ENCODE peak calls at places on chromosomes 5 and 9, in seven cellular contexts. M is Calu3, Q is kidney epithelial cell, P is cardiac muscle cell, N is GM12865, J is fibroblast of lung, C is AG10803. A is an unnamed sample.

GRCh38 chr5:55438931-55439477 is 95.8 kb downstream of the PLPP1 start:
- DNase-seq in M (no peak), Q (no peak), P (peak; percentile 76), N (no peak), J (peak; percentile 87), C (peak; percentile 83), A (peak; percentile 61)

GRCh38 chr5:143678148-143678906 is 133.6 kb upstream of the HMHB1 start:
- DNase-seq in M (no peak), Q (no peak), P (no peak), N (no peak), J (no peak), C (no peak), A (no peak)

GRCh38 chr5:95984287-95984938 is 22.8 kb upstream of the ELL2 start:
- DNase-seq in M (no peak), Q (peak; percentile 39), P (peak; percentile 30), N (no peak), J (peak; percentile 36), C (peak; percentile 54), A (peak; percentile 34)

GRCh38 chr5:172569862-172570558 is 71.1 kb upstream of the NEURL1B start:
- DNase-seq in M (no peak), Q (no peak), P (no peak), N (no peak), J (no peak), C (no peak), A (no peak)

GRCh38 chr9:135993409-135993742 is 32.2 kb upstream of the UBAC1 start:
- DNase-seq in M (no peak), Q (no peak), P (no peak), N (no peak), J (no peak), C (no peak), A (no peak)

GRCh38 chr9:79974806-79975422 is 403.1 kb downstream of the TLE4 start:
- DNase-seq in M (no peak), Q (no peak), P (no peak), N (no peak), J (no peak), C (no peak), A (no peak)

GRCh38 chr5:90161399-90161798 is 248.2 kb downstream of the CETN3 start:
- DNase-seq in M (peak; percentile 70), Q (no peak), P (peak; percentile 96), N (peak; percentile 62), J (peak; percentile 41), C (peak; percentile 33), A (peak; percentile 68)

GRCh38 chr9:89137548-89138462 is 40.8 kb downstream of the SHC3 start:
- DNase-seq in M (peak; percentile 62), Q (peak; percentile 55), P (peak; percentile 97), N (no peak), J (peak; percentile 96), C (peak; percentile 93), A (peak; percentile 98)

GRCh38 chr9:136700959-136701664 is 11.3 kb upstream of the DIPK1B start:
- DNase-seq in M (no peak), Q (no peak), P (no peak), N (peak; percentile 78), J (no peak), C (no peak), A (no peak)

GRCh38 chr5:61053937-61054336 is 108.3 kb downstream of the SMIM15 start:
- DNase-seq in M (no peak), Q (peak; percentile 14), P (no peak), N (no peak), J (no peak), C (no peak), A (peak; percentile 59)

GRCh38 chr5:173764321-173765029 is 123.7 kb upstream of the CPEB4 start:
- DNase-seq in M (peak; percentile 92), Q (peak; percentile 94), P (peak; percentile 95), N (peak; percentile 56), J (peak; percentile 93), C (peak; percentile 94), A (peak; percentile 95)

GRCh38 chr9:70049236-70049635 is 5.6 kb downstream of the MAMDC2 start:
- DNase-seq in M (peak; percentile 48), Q (no peak), P (peak; percentile 80), N (no peak), J (peak; percentile 72), C (peak; percentile 65), A (peak; percentile 82)

GRCh38 chr9:95268681-95269080 is 48.8 kb downstream of the FANCC start:
- DNase-seq in M (peak; percentile 8), Q (no peak), P (peak; percentile 55), N (peak; percentile 12), J (peak; percentile 63), C (peak; percentile 12), A (peak; percentile 53)

GRCh38 chr9:127263664-127264063 is 910 bp upstream of the GARNL3 start:
- DNase-seq in M (no peak), Q (no peak), P (no peak), N (no peak), J (peak; percentile 38), C (no peak), A (peak; percentile 21)

GRCh38 chr9:97394881-97395280 is 17.0 kb upstream of the TDRD7 start:
- DNase-seq in M (no peak), Q (no peak), P (no peak), N (no peak), J (no peak), C (no peak), A (no peak)

GRCh38 chr9:37371565-37372464 is 50.7 kb upstream of the GRHPR start:
- DNase-seq in M (no peak), Q (no peak), P (peak; percentile 81), N (peak; percentile 86), J (no peak), C (peak; percentile 36), A (peak; percentile 79)

GRCh38 chr9:88075966-88076285 is 62.3 kb downstream of the SPATA31C2 start:
- DNase-seq in M (no peak), Q (no peak), P (no peak), N (no peak), J (no peak), C (no peak), A (no peak)

GRCh38 chr5:16674750-16675149 is 58.0 kb upstream of the RETREG1 start:
- DNase-seq in M (no peak), Q (no peak), P (no peak), N (no peak), J (no peak), C (no peak), A (no peak)

GRCh38 chr9:81389569-81389993 is 299.8 kb downstream of the TLE1 start:
- DNase-seq in M (peak; percentile 21), Q (peak; percentile 98), P (peak; percentile 97), N (no peak), J (peak; percentile 94), C (peak; percentile 98), A (peak; percentile 99)

GRCh38 chr9:126534431-126535186 is 79.1 kb upstream of the LMX1B start:
- DNase-seq in M (no peak), Q (no peak), P (no peak), N (no peak), J (no peak), C (no peak), A (no peak)

GRCh38 chr5:173739741-173740140 is 123.3 kb upstream of the BOD1 start:
- DNase-seq in M (no peak), Q (no peak), P (no peak), N (no peak), J (no peak), C (no peak), A (no peak)

GRCh38 chr5:153135416-153135815 is 355.1 kb upstream of the GRIA1 start:
- DNase-seq in M (no peak), Q (no peak), P (no peak), N (no peak), J (no peak), C (no peak), A (peak; percentile 22)

GRCh38 chr5:143577554-143577953 is 174.1 kb upstream of the NR3C1 start:
- DNase-seq in M (no peak), Q (no peak), P (peak; percentile 33), N (no peak), J (no peak), C (peak; percentile 34), A (no peak)

GRCh38 chr5:178296066-178296465 is 63.5 kb upstream of the PHYKPL start:
- DNase-seq in M (no peak), Q (no peak), P (no peak), N (no peak), J (no peak), C (no peak), A (no peak)

GRCh38 chr5:92391-93220 is 638 bp downstream of the PLEKHG4B start:
- DNase-seq in M (no peak), Q (no peak), P (no peak), N (no peak), J (peak; percentile 2), C (no peak), A (no peak)

GRCh38 chr5:34743878-34744277 is 87.8 kb downstream of the RAI14 start:
- DNase-seq in M (no peak), Q (peak; percentile 78), P (peak; percentile 82), N (no peak), J (peak; percentile 79), C (peak; percentile 98), A (peak; percentile 94)

GRCh38 chr5:1757511-1757910 is 42.1 kb downstream of the MRPL36 start:
- DNase-seq in M (no peak), Q (no peak), P (no peak), N (no peak), J (no peak), C (no peak), A (no peak)

DNA sequence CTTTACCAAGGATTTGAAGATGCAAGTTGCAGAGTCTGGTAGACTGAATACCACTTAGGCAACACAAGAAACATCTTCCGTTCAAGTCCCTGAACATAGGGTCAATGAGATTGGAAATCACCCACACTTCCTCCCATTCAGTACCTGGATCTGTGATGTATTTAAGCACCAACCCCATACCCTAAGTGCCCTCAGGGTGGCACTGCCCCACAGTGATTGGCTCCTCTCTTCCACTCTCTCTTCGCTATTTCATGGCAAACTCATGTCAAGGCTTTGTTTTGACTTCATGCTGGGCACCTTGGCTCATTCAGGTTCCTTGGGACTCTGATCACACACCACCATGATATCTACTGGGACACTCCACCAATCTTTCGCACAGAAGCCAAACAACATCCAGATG is 53.7 kb downstream of the GGTA1 start:
- DNase-seq in M (no peak), Q (no peak), P (no peak), N (peak; percentile 5), J (no peak), C (no peak), A (no peak)
- TF ChIP-seq CTCF in M (no peak), Q (peak; percentile 5), P (no peak), N (peak; percentile 3), J (no peak), C (no peak), A (no peak)

GRCh38 chr9:134525841-134526797 is 115.5 kb upstream of the COL5A1 start:
- DNase-seq in M (no peak), Q (no peak), P (peak; percentile 72), N (no peak), J (peak; percentile 29), C (peak; percentile 83), A (peak; percentile 40)
- TF ChIP-seq CTCF in M (no peak), Q (no peak), P (peak; percentile 35), N (no peak), J (peak; percentile 10), C (peak; percentile 36), A (peak; percentile 29)

GRCh38 chr5:116242363-116242762 is 157.5 kb downstream of the COMMD10 start:
- DNase-seq in M (no peak), Q (no peak), P (peak; percentile 78), N (no peak), J (peak; percentile 66), C (peak; percentile 46), A (peak; percentile 82)

GRCh38 chr5:116234681-116235080 is 149.9 kb downstream of the COMMD10 start:
- DNase-seq in M (no peak), Q (no peak), P (no peak), N (no peak), J (no peak), C (no peak), A (no peak)

GRCh38 chr5:116237917-116238502 is 153.2 kb downstream of the COMMD10 start:
- DNase-seq in M (no peak), Q (no peak), P (no peak), N (no peak), J (no peak), C (peak; percentile 74), A (peak; percentile 18)
- TF ChIP-seq CTCF in M (peak; percentile 14), Q (no peak), P (peak; percentile 16), N (peak; percentile 2), J (peak; percentile 22), C (peak; percentile 57), A (peak; percentile 43)

GRCh38 chr9:12702160-12702758 is 9.1 kb downstream of the TYRP1 start:
- DNase-seq in M (peak; percentile 37), Q (no peak), P (peak; percentile 91), N (no peak), J (peak; percentile 87), C (peak; percentile 80), A (peak; percentile 77)
- TF ChIP-seq CTCF in M (peak; percentile 46), Q (peak; percentile 76), P (peak; percentile 64), N (no peak), J (peak; percentile 82), C (peak; percentile 83), A (peak; percentile 68)